ENCODE peak calls at places on chromosomes 2 and 18, in five cellular contexts. P is HuH-7, V is fibroblast of the aortic adventitia, N is coronary artery, C is T-helper 17 cell. K is an unnamed sample.
A peak's percentile ranks its signal among the peaks of the same experiment; 100 is the strongest.

GRCh38 chr18:42131940-42132244 is 176.9 kb downstream of the PIK3C3 start:
- DNase-seq in P (no peak), V (no peak), N (no peak), C (no peak), K (no peak)

GRCh38 chr2:136065907-136066306 is 52.0 kb downstream of the CXCR4 start:
- DNase-seq in P (no peak), V (no peak), N (no peak), C (no peak), K (no peak)

GRCh38 chr2:9755638-9756037 is 87.6 kb upstream of the TAF1B start:
- DNase-seq in P (no peak), V (no peak), N (no peak), C (no peak), K (no peak)

GRCh38 chr2:197504000-197504399 is 3.8 kb downstream of the HSPE1 start:
- DNase-seq in P (no peak), V (no peak), N (no peak), C (no peak), K (no peak)

GRCh38 chr2:180707175-180707866 is 273.1 kb upstream of the UBE2E3 start:
- DNase-seq in P (no peak), V (no peak), N (no peak), C (no peak), K (no peak)

GRCh38 chr18:10050956-10051355 is 137.1 kb downstream of the VAPA start:
- DNase-seq in P (no peak), V (peak; percentile 60), N (no peak), C (no peak), K (no peak)

GRCh38 chr2:115880558-115880957 is 1438.1 kb downstream of the DPP10 start:
- DNase-seq in P (no peak), V (no peak), N (no peak), C (no peak), K (peak; percentile 5)

GRCh38 chr2:154551649-154552048 is 146.8 kb upstream of the KCNJ3 start:
- DNase-seq in P (no peak), V (no peak), N (no peak), C (no peak), K (no peak)

GRCh38 chr18:52888014-52888413 is 548.0 kb downstream of the DCC start:
- DNase-seq in P (no peak), V (no peak), N (no peak), C (no peak), K (no peak)

GRCh38 chr2:130766711-130767407 is 11.5 kb downstream of the AMER3 start:
- DNase-seq in P (no peak), V (no peak), N (no peak), C (no peak), K (no peak)

GRCh38 chr2:195648780-195649179 is 8.2 kb upstream of the SLC39A10 start:
- DNase-seq in P (no peak), V (no peak), N (no peak), C (no peak), K (no peak)

GRCh38 chr2:159895258-159896209 is 97.5 kb upstream of the CD302 start:
- DNase-seq in P (no peak), V (no peak), N (no peak), C (no peak), K (no peak)

GRCh38 chr2:185618630-185619029 is 120.0 kb upstream of the FSIP2 start:
- DNase-seq in P (peak; percentile 3), V (peak; percentile 6), N (no peak), C (no peak), K (no peak)

GRCh38 chr2:99867690-99868089 is 274.7 kb downstream of the AFF3 start:
- DNase-seq in P (no peak), V (no peak), N (no peak), C (no peak), K (no peak)

GRCh38 chr2:714005-714741 is 37.0 kb upstream of the TMEM18 start:
- DNase-seq in P (peak; percentile 26), V (peak; percentile 50), N (no peak), C (no peak), K (peak; percentile 64)

GRCh38 chr18:70553245-70553960 is 264.6 kb downstream of the SOCS6 start:
- DNase-seq in P (no peak), V (no peak), N (no peak), C (no peak), K (no peak)

GRCh38 chr2:239035361-239035814 is 187.5 kb downstream of the TWIST2 start:
- DNase-seq in P (peak; percentile 95), V (no peak), N (no peak), C (peak; percentile 50), K (peak; percentile 83)

GRCh38 chr2:45698538-45698937 is 47.1 kb downstream of the PRKCE start:
- DNase-seq in P (no peak), V (no peak), N (no peak), C (no peak), K (no peak)

GRCh38 chr2:25618676-25619075 is 54.7 kb downstream of the DTNB start:
- DNase-seq in P (no peak), V (peak; percentile 73), N (no peak), C (no peak), K (no peak)

GRCh38 chr2:152415231-152415642 is 80.3 kb downstream of the FMNL2 start:
- DNase-seq in P (no peak), V (peak; percentile 48), N (no peak), C (no peak), K (no peak)

GRCh38 chr2:216115224-216115582 is 6.1 kb downstream of the XRCC5 start:
- DNase-seq in P (no peak), V (no peak), N (no peak), C (no peak), K (peak; percentile 10)

GRCh38 chr2:8418721-8419120 is 263.1 kb upstream of the ID2 start:
- DNase-seq in P (no peak), V (no peak), N (no peak), C (no peak), K (no peak)

GRCh38 chr2:177265834-177266817 is 1.6 kb upstream of the NFE2L2 start:
- DNase-seq in P (peak; percentile 42), V (peak; percentile 87), N (no peak), C (no peak), K (no peak)

GRCh38 chr2:226962374-226962773 is 126.5 kb downstream of the RHBDD1 start:
- DNase-seq in P (no peak), V (no peak), N (no peak), C (no peak), K (no peak)

GRCh38 chr2:238915596-238915995 is 67.7 kb downstream of the TWIST2 start:
- DNase-seq in P (no peak), V (no peak), N (peak; percentile 60), C (no peak), K (no peak)

GRCh38 chr2:6254446-6254845 is 562.3 kb downstream of the SOX11 start:
- DNase-seq in P (no peak), V (no peak), N (no peak), C (no peak), K (no peak)

K was measured in HEK293T.